ENCODE peak calls at places on chromosomes 2 and 18, in six cellular contexts. One of them, this sample, is unnamed.

GRCh38 chr2:145751634-145752033 is 1231.7 kb upstream of the ZEB2 start:
- DNase-seq in HCT116: no peak
- DNase-seq in Panc1: no peak
- DNase-seq in A549: no peak
- DNase-seq in GM12878: peak; percentile 70
- DNase-seq in GM23248: peak; percentile 53
- DNase-seq in this sample: no peak

GRCh38 chr2:6896930-6897759 is 19.6 kb downstream of the RSAD2 start:
- DNase-seq in Panc1: no peak
- DNase-seq in GM12878: no peak
- DNase-seq in GM23248: peak; percentile 59
- DNase-seq in HCT116: peak; percentile 26
- DNase-seq in A549: peak; percentile 55
- DNase-seq in this sample: no peak

GRCh38 chr2:227182765-227183164 is 18.3 kb downstream of the COL4A3 start:
- DNase-seq in HCT116: no peak
- DNase-seq in GM12878: no peak
- DNase-seq in A549: no peak
- DNase-seq in GM23248: no peak
- DNase-seq in Panc1: no peak
- DNase-seq in this sample: no peak

GRCh38 chr2:66805136-66805535 is 370.2 kb downstream of the MEIS1 start:
- DNase-seq in HCT116: no peak
- DNase-seq in A549: no peak
- DNase-seq in GM12878: no peak
- DNase-seq in Panc1: no peak
- DNase-seq in GM23248: no peak
- DNase-seq in this sample: no peak

GRCh38 chr2:6184532-6185302 is 492.5 kb downstream of the SOX11 start:
- DNase-seq in A549: no peak
- DNase-seq in Panc1: no peak
- DNase-seq in GM12878: no peak
- DNase-seq in GM23248: no peak
- DNase-seq in HCT116: no peak
- DNase-seq in this sample: no peak

GRCh38 chr18:40371673-40372072 is 1583.4 kb upstream of the PIK3C3 start:
- DNase-seq in Panc1: no peak
- DNase-seq in GM23248: peak; percentile 82
- DNase-seq in A549: no peak
- DNase-seq in GM12878: no peak
- DNase-seq in HCT116: no peak
- DNase-seq in this sample: no peak

GRCh38 chr2:162100579-162100978 is 26.6 kb upstream of the DPP4 start:
- DNase-seq in GM23248: no peak
- DNase-seq in Panc1: no peak
- DNase-seq in GM12878: no peak
- DNase-seq in A549: no peak
- DNase-seq in HCT116: no peak
- DNase-seq in this sample: no peak

GRCh38 chr2:11983870-11984269 is 237.4 kb downstream of the LPIN1 start:
- DNase-seq in GM23248: no peak
- DNase-seq in A549: no peak
- DNase-seq in HCT116: no peak
- DNase-seq in GM12878: no peak
- DNase-seq in Panc1: no peak
- DNase-seq in this sample: no peak

GRCh38 chr2:212970132-212970531 is 181.3 kb downstream of the IKZF2 start:
- DNase-seq in GM23248: peak; percentile 76
- DNase-seq in GM12878: no peak
- DNase-seq in HCT116: no peak
- DNase-seq in Panc1: no peak
- DNase-seq in A549: no peak
- DNase-seq in this sample: no peak

DNA sequence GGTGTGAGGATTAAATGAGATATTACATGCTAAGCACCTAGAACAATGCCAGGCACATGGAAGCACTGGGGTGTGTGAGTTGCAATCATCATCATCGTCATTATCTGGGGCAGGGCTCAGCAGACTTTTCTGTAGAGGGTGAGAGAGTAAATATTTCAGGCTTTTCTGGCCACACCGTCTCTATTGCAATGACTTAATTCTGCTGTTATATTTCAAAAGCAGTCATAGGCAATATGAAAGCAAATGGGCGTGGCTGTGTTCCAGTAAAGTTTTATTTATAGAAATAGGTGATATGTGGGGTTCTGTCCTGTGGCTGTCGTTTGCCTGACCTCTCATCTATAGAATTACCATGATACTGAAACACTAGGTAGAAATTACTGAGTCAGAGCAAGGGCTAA is 60.6 kb downstream of the IL1R2 start:
- DNase-seq in Panc1: no peak
- DNase-seq in GM23248: peak; percentile 43
- DNase-seq in A549: no peak
- DNase-seq in GM12878: no peak
- DNase-seq in HCT116: no peak
- DNase-seq in this sample: no peak
- H3K4me1 ChIP-seq in Panc1: no peaks in the 10 kb centered on the region
- H3K4me1 ChIP-seq in GM23248: peaks cover 52% of the 10 kb centered on the region
- H3K4me1 ChIP-seq in A549: peaks cover 31% of the 10 kb centered on the region
- H3K4me1 ChIP-seq in GM12878: no peaks in the 10 kb centered on the region
- H3K4me1 ChIP-seq in HCT116: no peaks in the 10 kb centered on the region
- H3K4me1 ChIP-seq in this sample: peaks cover 33% of the 10 kb centered on the region

GRCh38 chr2:238285653-238286082 is 2.7 kb downstream of the PER2 start:
- DNase-seq in Panc1: no peak
- DNase-seq in A549: peak; percentile 96
- DNase-seq in GM12878: no peak
- DNase-seq in HCT116: no peak
- DNase-seq in GM23248: peak; percentile 98
- DNase-seq in this sample: peak; percentile 86
- H3K4me1 ChIP-seq in Panc1: peaks cover 35% of the 10 kb centered on the region
- H3K4me1 ChIP-seq in A549: peaks cover 60% of the 10 kb centered on the region
- H3K4me1 ChIP-seq in GM12878: peaks cover 15% of the 10 kb centered on the region
- H3K4me1 ChIP-seq in HCT116: peaks cover 18% of the 10 kb centered on the region
- H3K4me1 ChIP-seq in GM23248: peaks cover 23% of the 10 kb centered on the region
- H3K4me1 ChIP-seq in this sample: peaks cover 78% of the 10 kb centered on the region

DNA sequence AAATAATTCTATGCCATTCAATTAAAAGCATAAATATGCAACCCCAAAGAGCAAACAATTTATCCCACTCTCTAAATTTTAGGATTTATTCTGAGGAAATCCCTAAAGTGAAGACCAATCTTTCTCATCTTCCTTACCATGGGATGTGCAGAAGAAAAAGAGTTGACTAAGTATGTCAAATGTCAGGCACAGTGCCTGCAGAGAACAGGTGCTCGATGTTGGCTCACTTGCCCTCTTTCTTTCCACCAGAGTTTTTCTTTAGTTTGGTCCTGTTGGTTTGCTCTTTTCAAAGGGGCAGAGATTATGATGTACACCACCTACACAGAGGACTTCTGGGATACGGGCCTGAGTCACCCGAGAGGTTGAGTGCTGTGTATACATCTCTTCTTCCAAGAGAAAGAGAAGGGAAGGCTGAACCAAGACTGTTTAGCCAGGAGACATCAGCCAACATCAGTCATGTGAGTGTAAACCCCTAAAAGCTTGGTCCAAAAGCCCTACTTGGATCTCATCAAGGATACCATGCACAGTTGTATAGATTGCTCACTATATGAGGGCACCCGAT is 51.7 kb downstream of the SUMO1 start:
- DNase-seq in A549: no peak
- DNase-seq in GM12878: no peak
- DNase-seq in Panc1: no peak
- DNase-seq in GM23248: peak; percentile 8
- DNase-seq in HCT116: no peak
- DNase-seq in this sample: no peak
- H3K4me1 ChIP-seq in A549: peaks cover 25% of the 10 kb centered on the region
- H3K4me1 ChIP-seq in GM12878: no peaks in the 10 kb centered on the region
- H3K4me1 ChIP-seq in Panc1: peaks cover 16% of the 10 kb centered on the region
- H3K4me1 ChIP-seq in GM23248: peaks cover 10% of the 10 kb centered on the region
- H3K4me1 ChIP-seq in HCT116: peaks cover 15% of the 10 kb centered on the region
- H3K4me1 ChIP-seq in this sample: no peaks in the 10 kb centered on the region

GRCh38 chr2:168658706-168659105 is 143.7 kb upstream of the NOSTRIN start:
- DNase-seq in HCT116: no peak
- DNase-seq in GM23248: no peak
- DNase-seq in A549: no peak
- DNase-seq in GM12878: no peak
- DNase-seq in Panc1: no peak
- DNase-seq in this sample: no peak

GRCh38 chr2:168663993-168664392 is 138.4 kb upstream of the NOSTRIN start:
- DNase-seq in Panc1: no peak
- DNase-seq in A549: no peak
- DNase-seq in GM12878: no peak
- DNase-seq in HCT116: no peak
- DNase-seq in GM23248: no peak
- DNase-seq in this sample: no peak

GRCh38 chr2:168661404-168661869 is 141.0 kb upstream of the NOSTRIN start:
- DNase-seq in HCT116: no peak
- DNase-seq in Panc1: no peak
- DNase-seq in A549: no peak
- DNase-seq in GM23248: no peak
- DNase-seq in GM12878: no peak
- DNase-seq in this sample: no peak

GRCh38 chr2:168662651-168663208 is 139.7 kb upstream of the NOSTRIN start:
- DNase-seq in GM23248: peak; percentile 17
- DNase-seq in A549: no peak
- DNase-seq in Panc1: no peak
- DNase-seq in GM12878: no peak
- DNase-seq in HCT116: no peak
- DNase-seq in this sample: no peak

DNA sequence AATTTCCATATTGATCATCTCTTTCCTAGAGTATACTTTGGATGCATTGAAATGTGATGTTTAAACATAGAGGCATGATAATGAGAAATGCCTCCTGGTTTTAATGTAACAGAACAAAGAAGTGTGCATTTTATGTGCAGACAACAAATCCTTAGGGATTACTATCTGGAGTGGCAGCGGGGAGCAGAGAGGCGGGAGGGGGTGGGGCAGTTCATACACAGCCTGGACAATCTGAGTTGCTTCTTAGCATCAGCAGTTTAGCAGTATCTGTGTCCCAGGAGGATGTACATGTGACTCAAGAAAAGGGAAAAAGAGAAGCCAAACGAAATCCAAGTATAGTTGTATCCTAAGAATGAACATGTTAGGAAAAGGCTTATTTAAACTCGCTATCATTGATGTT is 141.6 kb upstream of the NOSTRIN start:
- DNase-seq in Panc1: no peak
- DNase-seq in GM12878: no peak
- DNase-seq in HCT116: no peak
- DNase-seq in GM23248: no peak
- DNase-seq in A549: no peak
- DNase-seq in this sample: no peak
- H3K4me1 ChIP-seq in Panc1: no peaks in the 10 kb centered on the region
- H3K4me1 ChIP-seq in GM12878: no peaks in the 10 kb centered on the region
- H3K4me1 ChIP-seq in HCT116: no peaks in the 10 kb centered on the region
- H3K4me1 ChIP-seq in GM23248: no peaks in the 10 kb centered on the region
- H3K4me1 ChIP-seq in A549: no peaks in the 10 kb centered on the region
- H3K4me1 ChIP-seq in this sample: no peaks in the 10 kb centered on the region

This sample was measured in heart right ventricle.